ENCODE peak calls at places on chromosomes 3 and 15, in four cellular contexts. One of them, this sample, is unnamed.

GRCh38 chr15:90479656-90480055 is 50.1 kb upstream of the CRTC3 start:
- DNase-seq in prostate gland: peak; percentile 71
- DNase-seq in esophagus muscularis mucosa: no peak
- DNase-seq in uterus: no peak
- DNase-seq in this sample: no peak

GRCh38 chr3:9497821-9498565 is 55.6 kb downstream of the LHFPL4 start:
- DNase-seq in prostate gland: no peak
- DNase-seq in esophagus muscularis mucosa: no peak
- DNase-seq in uterus: no peak
- DNase-seq in this sample: no peak

GRCh38 chr3:107710851-107711250 is 188.1 kb downstream of the BBX start:
- DNase-seq in prostate gland: no peak
- DNase-seq in esophagus muscularis mucosa: no peak
- DNase-seq in uterus: no peak
- DNase-seq in this sample: no peak

GRCh38 chr15:43828061-43828657 is 1.4 kb downstream of the WDR76 start:
- DNase-seq in prostate gland: no peak
- DNase-seq in esophagus muscularis mucosa: no peak
- DNase-seq in uterus: no peak
- DNase-seq in this sample: no peak

GRCh38 chr15:68271854-68272471 is 5.6 kb upstream of the FEM1B start:
- DNase-seq in prostate gland: peak; percentile 86
- DNase-seq in esophagus muscularis mucosa: no peak
- DNase-seq in uterus: peak; percentile 71
- DNase-seq in this sample: no peak

GRCh38 chr3:195558602-195559001 is 15.5 kb upstream of the PPP1R2 start:
- DNase-seq in prostate gland: no peak
- DNase-seq in esophagus muscularis mucosa: no peak
- DNase-seq in uterus: no peak
- DNase-seq in this sample: no peak

GRCh38 chr3:46852839-46853355 is 10.3 kb downstream of the MYL3 start:
- DNase-seq in prostate gland: no peak
- DNase-seq in esophagus muscularis mucosa: no peak
- DNase-seq in uterus: peak; percentile 6
- DNase-seq in this sample: no peak

GRCh38 chr3:24496529-24497482 is 2.2 kb upstream of the THRB start:
- DNase-seq in prostate gland: peak; percentile 30
- DNase-seq in esophagus muscularis mucosa: no peak
- DNase-seq in uterus: peak; percentile 84
- DNase-seq in this sample: no peak

GRCh38 chr3:69932501-69932900 is 67.0 kb upstream of the SAMMSON start:
- DNase-seq in prostate gland: no peak
- DNase-seq in esophagus muscularis mucosa: no peak
- DNase-seq in uterus: no peak
- DNase-seq in this sample: no peak

GRCh38 chr3:152047465-152047864 is 174.0 kb downstream of the SUCNR1 start:
- DNase-seq in prostate gland: no peak
- DNase-seq in esophagus muscularis mucosa: no peak
- DNase-seq in uterus: no peak
- DNase-seq in this sample: no peak

GRCh38 chr15:40871749-40872617 is 2.1 kb downstream of the RHOV start:
- DNase-seq in prostate gland: peak; percentile 82
- DNase-seq in esophagus muscularis mucosa: no peak
- DNase-seq in uterus: no peak
- DNase-seq in this sample: peak; percentile 44

GRCh38 chr3:113277886-113278598 is 66.7 kb downstream of the BOC start:
- DNase-seq in prostate gland: no peak
- DNase-seq in esophagus muscularis mucosa: no peak
- DNase-seq in uterus: peak; percentile 21
- DNase-seq in this sample: no peak

GRCh38 chr3:129620828-129621605 is 14.5 kb upstream of the PLXND1 start:
- DNase-seq in prostate gland: no peak
- DNase-seq in esophagus muscularis mucosa: no peak
- DNase-seq in uterus: no peak
- DNase-seq in this sample: no peak

GRCh38 chr15:71294636-71295241 is 179.5 kb downstream of the THSD4 start:
- DNase-seq in prostate gland: no peak
- DNase-seq in esophagus muscularis mucosa: no peak
- DNase-seq in uterus: peak; percentile 59
- DNase-seq in this sample: no peak

GRCh38 chr3:53554559-53555511 is 60.4 kb downstream of the CACNA1D start:
- DNase-seq in prostate gland: no peak
- DNase-seq in esophagus muscularis mucosa: peak; percentile 14
- DNase-seq in uterus: no peak
- DNase-seq in this sample: peak; percentile 17

GRCh38 chr3:43707998-43708397 is 17.3 kb downstream of the ABHD5 start:
- DNase-seq in prostate gland: no peak
- DNase-seq in esophagus muscularis mucosa: no peak
- DNase-seq in uterus: no peak
- DNase-seq in this sample: no peak

GRCh38 chr3:9009976-9010545 is 46.8 kb upstream of the RAD18 start:
- DNase-seq in prostate gland: no peak
- DNase-seq in esophagus muscularis mucosa: no peak
- DNase-seq in uterus: no peak
- DNase-seq in this sample: no peak

GRCh38 chr15:62547584-62547983 is 382.5 kb upstream of the C2CD4B start:
- DNase-seq in prostate gland: no peak
- DNase-seq in esophagus muscularis mucosa: no peak
- DNase-seq in uterus: no peak
- DNase-seq in this sample: no peak

GRCh38 chr3:99543796-99544195 is 94.6 kb upstream of the COL8A1 start:
- DNase-seq in prostate gland: no peak
- DNase-seq in esophagus muscularis mucosa: no peak
- DNase-seq in uterus: no peak
- DNase-seq in this sample: no peak

GRCh38 chr3:188165596-188165995 is 11.6 kb downstream of the LPP start:
- DNase-seq in prostate gland: no peak
- DNase-seq in esophagus muscularis mucosa: no peak
- DNase-seq in uterus: no peak
- DNase-seq in this sample: no peak

GRCh38 chr15:99707481-99708270 is 25.6 kb downstream of the LYSMD4 start:
- DNase-seq in prostate gland: no peak
- DNase-seq in esophagus muscularis mucosa: no peak
- DNase-seq in uterus: no peak
- DNase-seq in this sample: no peak

GRCh38 chr3:134056464-134056891 is 26.8 kb upstream of the SLCO2A1 start:
- DNase-seq in prostate gland: no peak
- DNase-seq in esophagus muscularis mucosa: no peak
- DNase-seq in uterus: no peak
- DNase-seq in this sample: no peak
- TF ChIP-seq POLR2A in prostate gland: no peak
- TF ChIP-seq POLR2A in esophagus muscularis mucosa: no peak
- TF ChIP-seq POLR2A in uterus: no peak
- TF ChIP-seq POLR2A in this sample: no peak

GRCh38 chr15:74431645-74432044 is 2.1 kb downstream of the SEMA7A start:
- DNase-seq in prostate gland: no peak
- DNase-seq in esophagus muscularis mucosa: no peak
- DNase-seq in uterus: no peak
- DNase-seq in this sample: no peak

GRCh38 chr15:74432968-74433591 is 678 bp downstream of the SEMA7A start:
- DNase-seq in prostate gland: no peak
- DNase-seq in esophagus muscularis mucosa: no peak
- DNase-seq in uterus: no peak
- DNase-seq in this sample: no peak

GRCh38 chr15:74433592-74434259 is at the start of gene SEMA7A:
- DNase-seq in prostate gland: peak; percentile 62
- DNase-seq in esophagus muscularis mucosa: peak; percentile 96
- DNase-seq in uterus: peak; percentile 70
- DNase-seq in this sample: peak; percentile 97

GRCh38 chr15:74432271-74432967 is 1.3 kb downstream of the SEMA7A start:
- DNase-seq in prostate gland: no peak
- DNase-seq in esophagus muscularis mucosa: no peak
- DNase-seq in uterus: no peak
- DNase-seq in this sample: no peak

GRCh38 chr15:74434260-74434915 is 630 bp upstream of the SEMA7A start:
- DNase-seq in prostate gland: no peak
- DNase-seq in esophagus muscularis mucosa: no peak
- DNase-seq in uterus: no peak
- DNase-seq in this sample: no peak
- TF ChIP-seq POLR2A in prostate gland: no peak
- TF ChIP-seq POLR2A in esophagus muscularis mucosa: no peak
- TF ChIP-seq POLR2A in uterus: no peak
- TF ChIP-seq POLR2A in this sample: no peak

GRCh38 chr3:52444860-52445793 is at the start of gene SEMA3G:
- DNase-seq in prostate gland: peak; percentile 67
- DNase-seq in esophagus muscularis mucosa: peak; percentile 94
- DNase-seq in uterus: no peak
- DNase-seq in this sample: peak; percentile 88
- TF ChIP-seq POLR2A in prostate gland: peak; percentile 58
- TF ChIP-seq POLR2A in esophagus muscularis mucosa: peak; percentile 19
- TF ChIP-seq POLR2A in uterus: peak; percentile 21
- TF ChIP-seq POLR2A in this sample: no peak

GRCh38 chr3:146160964-146161724 is at the start of gene PLOD2:
- DNase-seq in prostate gland: peak; percentile 42
- DNase-seq in esophagus muscularis mucosa: no peak
- DNase-seq in uterus: peak; percentile 77
- DNase-seq in this sample: peak; percentile 25
- TF ChIP-seq POLR2A in prostate gland: peak; percentile 58
- TF ChIP-seq POLR2A in esophagus muscularis mucosa: peak; percentile 67
- TF ChIP-seq POLR2A in uterus: peak; percentile 66
- TF ChIP-seq POLR2A in this sample: no peak

GRCh38 chr3:197736010-197736490 is 654 bp downstream of the RUBCN start:
- DNase-seq in prostate gland: no peak
- DNase-seq in esophagus muscularis mucosa: peak; percentile 92
- DNase-seq in uterus: no peak
- DNase-seq in this sample: no peak
- TF ChIP-seq POLR2A in prostate gland: no peak
- TF ChIP-seq POLR2A in esophagus muscularis mucosa: no peak
- TF ChIP-seq POLR2A in uterus: no peak
- TF ChIP-seq POLR2A in this sample: peak; percentile 72

GRCh38 chr3:165635791-165636681 is 201.2 kb downstream of the BCHE start:
- DNase-seq in prostate gland: no peak
- DNase-seq in esophagus muscularis mucosa: no peak
- DNase-seq in uterus: no peak
- DNase-seq in this sample: no peak
- TF ChIP-seq POLR2A in prostate gland: no peak
- TF ChIP-seq POLR2A in esophagus muscularis mucosa: no peak
- TF ChIP-seq POLR2A in uterus: no peak
- TF ChIP-seq POLR2A in this sample: no peak

DNA sequence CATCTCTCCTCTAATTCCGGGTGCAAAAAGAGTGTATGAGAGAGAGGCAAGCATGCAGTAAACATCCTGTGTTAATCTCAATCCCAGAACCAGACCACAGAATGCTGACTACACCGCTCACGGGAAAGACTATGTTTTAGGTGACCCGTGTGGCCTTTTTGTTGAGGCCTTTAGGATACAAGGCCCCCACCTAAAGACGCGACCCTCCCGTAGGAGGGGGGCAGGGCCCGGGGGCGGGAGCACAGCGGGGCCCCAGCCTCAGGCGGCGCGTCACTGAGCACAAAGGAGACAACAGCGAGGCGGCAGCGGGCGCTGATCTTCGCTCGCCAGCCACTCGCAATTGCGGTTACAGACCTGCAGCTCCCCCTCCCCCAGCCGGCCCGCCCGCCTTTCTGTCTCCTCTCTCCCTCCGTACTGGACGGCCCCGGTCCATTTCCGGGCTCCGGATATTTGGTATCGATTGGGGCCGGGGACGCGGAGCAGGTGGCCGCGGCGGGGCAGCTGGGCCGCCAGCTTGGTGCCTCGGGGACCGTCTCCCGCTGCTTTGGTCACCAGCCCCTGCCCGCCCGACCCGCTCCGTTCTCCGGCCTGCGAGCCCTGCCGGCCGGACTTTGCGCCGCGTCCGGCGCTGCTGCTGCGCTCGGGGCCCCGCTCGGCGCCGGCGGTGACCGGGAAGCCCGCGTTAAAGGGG is at the start of gene CCDC50:
- DNase-seq in prostate gland: peak; percentile 82
- DNase-seq in esophagus muscularis mucosa: peak; percentile 96
- DNase-seq in uterus: peak; percentile 85
- DNase-seq in this sample: peak; percentile 74
- TF ChIP-seq POLR2A in prostate gland: no peak
- TF ChIP-seq POLR2A in esophagus muscularis mucosa: peak; percentile 30
- TF ChIP-seq POLR2A in uterus: peak; percentile 32
- TF ChIP-seq POLR2A in this sample: peak; percentile 65

GRCh38 chr3:17103579-17103978 is 218.8 kb downstream of the PLCL2 start:
- DNase-seq in prostate gland: no peak
- DNase-seq in esophagus muscularis mucosa: no peak
- DNase-seq in uterus: no peak
- DNase-seq in this sample: no peak
- TF ChIP-seq POLR2A in prostate gland: no peak
- TF ChIP-seq POLR2A in esophagus muscularis mucosa: no peak
- TF ChIP-seq POLR2A in uterus: no peak
- TF ChIP-seq POLR2A in this sample: no peak

DNA sequence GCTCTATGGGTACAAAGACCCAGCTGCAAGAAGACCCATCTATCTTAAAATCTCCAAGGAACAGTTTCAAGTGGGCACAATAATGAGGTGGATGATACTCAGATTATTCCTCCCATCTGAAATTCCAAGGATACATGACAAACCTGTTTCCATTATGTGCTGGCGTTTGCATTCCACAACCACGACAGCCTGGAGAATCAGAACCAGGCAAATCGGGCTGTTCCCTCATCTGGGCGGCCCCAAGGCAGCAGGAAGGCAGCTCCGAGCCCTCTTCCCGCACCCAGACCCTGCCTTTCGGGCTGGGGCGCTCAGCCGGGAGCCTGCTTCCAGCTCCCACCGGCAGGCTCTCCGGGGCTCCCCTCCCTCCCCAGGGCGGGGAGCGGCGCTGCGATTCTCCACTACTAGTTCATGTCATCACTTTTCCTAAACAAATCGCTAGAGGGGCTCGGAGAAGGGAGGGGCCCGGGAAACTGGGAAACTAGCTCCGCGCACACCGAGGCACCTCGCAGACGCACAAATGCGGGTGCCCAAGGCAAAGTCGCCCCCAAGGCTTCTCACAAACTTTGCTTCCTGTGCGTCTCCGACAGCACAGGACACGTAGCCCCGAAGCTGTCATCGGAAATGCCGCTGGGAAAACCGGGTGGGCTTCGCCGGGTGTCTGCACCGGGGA is at the start of gene MGLL:
- DNase-seq in prostate gland: no peak
- DNase-seq in esophagus muscularis mucosa: no peak
- DNase-seq in uterus: peak; percentile 30
- DNase-seq in this sample: no peak
- TF ChIP-seq POLR2A in prostate gland: no peak
- TF ChIP-seq POLR2A in esophagus muscularis mucosa: no peak
- TF ChIP-seq POLR2A in uterus: no peak
- TF ChIP-seq POLR2A in this sample: no peak

GRCh38 chr3:197599089-197599765 is 43.5 kb upstream of the BDH1 start:
- DNase-seq in prostate gland: peak; percentile 67
- DNase-seq in esophagus muscularis mucosa: no peak
- DNase-seq in uterus: peak; percentile 72
- DNase-seq in this sample: peak; percentile 85
- TF ChIP-seq POLR2A in prostate gland: no peak
- TF ChIP-seq POLR2A in esophagus muscularis mucosa: no peak
- TF ChIP-seq POLR2A in uterus: no peak
- TF ChIP-seq POLR2A in this sample: no peak